ENCODE peak calls at places on chromosomes 1 and 21, in ten cellular contexts. One of them, this sample, is unnamed.

GRCh38 chr21:41961282-41961701 is 7.5 kb upstream of the C2CD2 start:
- DNase-seq in adrenal gland: peak
- DNase-seq in A549: no peak
- DNase-seq in uterus: no peak
- DNase-seq in ovary: no peak
- DNase-seq in body of pancreas: no peak
- DNase-seq in heart left ventricle: no peak
- DNase-seq in IMR-90: peak
- DNase-seq in stomach: no peak
- DNase-seq in esophagus squamous epithelium: no peak
- DNase-seq in this sample: no peak

GRCh38 chr1:2255420-2256369 is 27.6 kb downstream of the SKI start:
- DNase-seq in adrenal gland: peak
- DNase-seq in A549: peak
- DNase-seq in uterus: no peak
- DNase-seq in ovary: no peak
- DNase-seq in body of pancreas: no peak
- DNase-seq in heart left ventricle: no peak
- DNase-seq in IMR-90: peak
- DNase-seq in stomach: no peak
- DNase-seq in esophagus squamous epithelium: no peak
- DNase-seq in this sample: no peak

GRCh38 chr21:45935628-45936027 is 45.9 kb upstream of the COL6A1 start:
- DNase-seq in adrenal gland: no peak
- DNase-seq in A549: no peak
- DNase-seq in uterus: no peak
- DNase-seq in ovary: no peak
- DNase-seq in body of pancreas: no peak
- DNase-seq in heart left ventricle: no peak
- DNase-seq in IMR-90: peak
- DNase-seq in stomach: no peak
- DNase-seq in esophagus squamous epithelium: no peak
- DNase-seq in this sample: no peak

GRCh38 chr1:59703226-59703917 is 111.4 kb upstream of the HOOK1 start:
- DNase-seq in adrenal gland: no peak
- DNase-seq in A549: no peak
- DNase-seq in uterus: peak
- DNase-seq in ovary: no peak
- DNase-seq in body of pancreas: no peak
- DNase-seq in heart left ventricle: no peak
- DNase-seq in IMR-90: no peak
- DNase-seq in stomach: no peak
- DNase-seq in esophagus squamous epithelium: no peak
- DNase-seq in this sample: no peak

GRCh38 chr1:26799479-26800133 is 11.9 kb downstream of the PIGV start:
- DNase-seq in adrenal gland: peak
- DNase-seq in A549: no peak
- DNase-seq in uterus: peak
- DNase-seq in ovary: peak
- DNase-seq in body of pancreas: no peak
- DNase-seq in heart left ventricle: peak
- DNase-seq in IMR-90: peak
- DNase-seq in stomach: no peak
- DNase-seq in esophagus squamous epithelium: no peak
- DNase-seq in this sample: no peak

GRCh38 chr1:213032651-213033050 is 17.0 kb upstream of the ANGEL2 start:
- DNase-seq in adrenal gland: no peak
- DNase-seq in A549: no peak
- DNase-seq in uterus: no peak
- DNase-seq in ovary: no peak
- DNase-seq in body of pancreas: no peak
- DNase-seq in heart left ventricle: no peak
- DNase-seq in IMR-90: no peak
- DNase-seq in stomach: no peak
- DNase-seq in esophagus squamous epithelium: no peak
- DNase-seq in this sample: no peak

GRCh38 chr1:232416026-232416568 is 213.8 kb downstream of the SIPA1L2 start:
- DNase-seq in adrenal gland: no peak
- DNase-seq in A549: no peak
- DNase-seq in uterus: no peak
- DNase-seq in ovary: no peak
- DNase-seq in body of pancreas: no peak
- DNase-seq in heart left ventricle: no peak
- DNase-seq in IMR-90: no peak
- DNase-seq in stomach: no peak
- DNase-seq in esophagus squamous epithelium: no peak
- DNase-seq in this sample: no peak

GRCh38 chr21:42463861-42464515 is 32.0 kb downstream of the RSPH1 start:
- DNase-seq in adrenal gland: peak
- DNase-seq in A549: peak
- DNase-seq in uterus: no peak
- DNase-seq in ovary: no peak
- DNase-seq in body of pancreas: peak
- DNase-seq in heart left ventricle: no peak
- DNase-seq in IMR-90: peak
- DNase-seq in stomach: peak
- DNase-seq in esophagus squamous epithelium: no peak
- DNase-seq in this sample: no peak

GRCh38 chr1:247177755-247178154 is 5.9 kb upstream of the ZNF124 start:
- DNase-seq in adrenal gland: no peak
- DNase-seq in A549: no peak
- DNase-seq in uterus: no peak
- DNase-seq in ovary: no peak
- DNase-seq in body of pancreas: no peak
- DNase-seq in heart left ventricle: no peak
- DNase-seq in IMR-90: no peak
- DNase-seq in stomach: no peak
- DNase-seq in esophagus squamous epithelium: no peak
- DNase-seq in this sample: no peak

GRCh38 chr1:115654125-115654524 is 12.4 kb downstream of the VANGL1 start:
- DNase-seq in adrenal gland: peak
- DNase-seq in A549: no peak
- DNase-seq in uterus: no peak
- DNase-seq in ovary: no peak
- DNase-seq in body of pancreas: no peak
- DNase-seq in heart left ventricle: no peak
- DNase-seq in IMR-90: no peak
- DNase-seq in stomach: no peak
- DNase-seq in esophagus squamous epithelium: no peak
- DNase-seq in this sample: no peak

GRCh38 chr1:173638043-173639021 is 3.2 kb downstream of the TEX50 start:
- DNase-seq in adrenal gland: no peak
- DNase-seq in A549: no peak
- DNase-seq in uterus: no peak
- DNase-seq in ovary: no peak
- DNase-seq in body of pancreas: peak
- DNase-seq in heart left ventricle: no peak
- DNase-seq in IMR-90: no peak
- DNase-seq in stomach: no peak
- DNase-seq in esophagus squamous epithelium: no peak
- DNase-seq in this sample: no peak

GRCh38 chr1:173635116-173635515 is at the start of gene TEX50:
- DNase-seq in adrenal gland: no peak
- DNase-seq in A549: peak
- DNase-seq in uterus: no peak
- DNase-seq in ovary: no peak
- DNase-seq in body of pancreas: no peak
- DNase-seq in heart left ventricle: no peak
- DNase-seq in IMR-90: no peak
- DNase-seq in stomach: no peak
- DNase-seq in esophagus squamous epithelium: no peak
- DNase-seq in this sample: no peak

GRCh38 chr1:173639102-173639501 is 4.0 kb downstream of the TEX50 start:
- DNase-seq in adrenal gland: no peak
- DNase-seq in A549: no peak
- DNase-seq in uterus: no peak
- DNase-seq in ovary: no peak
- DNase-seq in body of pancreas: no peak
- DNase-seq in heart left ventricle: no peak
- DNase-seq in IMR-90: no peak
- DNase-seq in stomach: no peak
- DNase-seq in esophagus squamous epithelium: no peak
- DNase-seq in this sample: no peak
- TF ChIP-seq POLR2A in adrenal gland: no peak
- TF ChIP-seq POLR2A in A549: no peak
- TF ChIP-seq POLR2A in uterus: no peak
- TF ChIP-seq POLR2A in ovary: no peak
- TF ChIP-seq POLR2A in body of pancreas: no peak
- TF ChIP-seq POLR2A in heart left ventricle: no peak
- TF ChIP-seq POLR2A in IMR-90: no peak
- TF ChIP-seq POLR2A in stomach: no peak
- TF ChIP-seq POLR2A in esophagus squamous epithelium: no peak
- TF ChIP-seq POLR2A in this sample: no peak

DNA sequence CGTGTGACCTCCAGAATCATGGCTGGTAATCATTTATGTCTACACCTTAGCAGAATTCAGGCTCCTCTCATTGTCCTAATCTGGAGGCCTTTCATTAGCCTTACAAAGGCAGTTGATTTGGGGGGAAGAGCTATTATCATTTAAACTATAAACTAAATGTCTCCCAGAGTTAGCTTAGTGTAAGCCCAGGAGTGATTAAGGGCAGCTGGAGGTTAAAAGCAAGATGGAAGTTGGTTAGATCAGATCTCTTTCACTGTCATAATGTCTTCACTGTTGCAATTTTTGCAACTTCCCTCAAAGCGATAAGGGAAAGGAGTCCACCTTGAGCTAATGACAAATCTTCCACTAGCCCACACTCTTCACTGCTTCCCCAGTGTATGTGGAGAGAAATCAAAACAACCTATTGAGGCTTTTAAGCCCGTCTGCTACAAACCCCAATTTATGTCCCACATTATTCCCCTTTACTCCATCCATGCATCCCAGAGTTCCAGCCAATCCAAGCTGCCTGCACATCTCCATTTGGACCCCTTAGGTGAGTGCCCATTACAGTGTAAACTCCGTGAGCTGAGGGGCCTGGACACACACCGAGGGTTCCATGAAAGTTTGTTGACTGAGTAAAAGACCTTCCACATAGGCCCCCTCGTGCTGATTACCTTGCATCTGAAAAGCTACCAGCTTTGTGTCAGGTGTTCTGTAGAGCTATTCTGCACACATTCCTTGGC is 61.4 kb upstream of the KLHDC7A start:
- DNase-seq in adrenal gland: no peak
- DNase-seq in A549: no peak
- DNase-seq in uterus: no peak
- DNase-seq in ovary: no peak
- DNase-seq in body of pancreas: no peak
- DNase-seq in heart left ventricle: no peak
- DNase-seq in IMR-90: no peak
- DNase-seq in stomach: no peak
- DNase-seq in esophagus squamous epithelium: no peak
- DNase-seq in this sample: no peak
- H3K4me3 ChIP-seq in adrenal gland: no peak
- H3K4me3 ChIP-seq in A549: no peak
- H3K4me3 ChIP-seq in uterus: no peak
- H3K4me3 ChIP-seq in ovary: no peak
- H3K4me3 ChIP-seq in body of pancreas: no peak
- H3K4me3 ChIP-seq in heart left ventricle: no peak
- H3K4me3 ChIP-seq in IMR-90: no peak
- H3K4me3 ChIP-seq in stomach: no peak
- H3K4me3 ChIP-seq in esophagus squamous epithelium: no peak
- H3K4me3 ChIP-seq in this sample: no peak

GRCh38 chr21:33024278-33025103 is 1.2 kb upstream of the OLIG2 start:
- DNase-seq in adrenal gland: no peak
- DNase-seq in A549: no peak
- DNase-seq in uterus: no peak
- DNase-seq in ovary: no peak
- DNase-seq in body of pancreas: no peak
- DNase-seq in heart left ventricle: no peak
- DNase-seq in IMR-90: no peak
- DNase-seq in stomach: no peak
- DNase-seq in esophagus squamous epithelium: no peak
- DNase-seq in this sample: no peak

GRCh38 chr21:33025106-33025470 is 647 bp upstream of the OLIG2 start:
- DNase-seq in adrenal gland: no peak
- DNase-seq in A549: no peak
- DNase-seq in uterus: no peak
- DNase-seq in ovary: no peak
- DNase-seq in body of pancreas: no peak
- DNase-seq in heart left ventricle: no peak
- DNase-seq in IMR-90: no peak
- DNase-seq in stomach: no peak
- DNase-seq in esophagus squamous epithelium: no peak
- DNase-seq in this sample: peak

GRCh38 chr21:33022828-33023573 is 2.7 kb upstream of the OLIG2 start:
- DNase-seq in adrenal gland: no peak
- DNase-seq in A549: no peak
- DNase-seq in uterus: no peak
- DNase-seq in ovary: no peak
- DNase-seq in body of pancreas: no peak
- DNase-seq in heart left ventricle: no peak
- DNase-seq in IMR-90: no peak
- DNase-seq in stomach: no peak
- DNase-seq in esophagus squamous epithelium: no peak
- DNase-seq in this sample: peak

GRCh38 chr21:33022489-33022827 is 3.3 kb upstream of the OLIG2 start:
- DNase-seq in adrenal gland: peak
- DNase-seq in A549: no peak
- DNase-seq in uterus: no peak
- DNase-seq in ovary: no peak
- DNase-seq in body of pancreas: no peak
- DNase-seq in heart left ventricle: no peak
- DNase-seq in IMR-90: no peak
- DNase-seq in stomach: no peak
- DNase-seq in esophagus squamous epithelium: no peak
- DNase-seq in this sample: peak

GRCh38 chr21:33023574-33024277 is 2.0 kb upstream of the OLIG2 start:
- DNase-seq in adrenal gland: no peak
- DNase-seq in A549: no peak
- DNase-seq in uterus: no peak
- DNase-seq in ovary: no peak
- DNase-seq in body of pancreas: no peak
- DNase-seq in heart left ventricle: no peak
- DNase-seq in IMR-90: no peak
- DNase-seq in stomach: no peak
- DNase-seq in esophagus squamous epithelium: no peak
- DNase-seq in this sample: peak
- TF ChIP-seq CTCF in adrenal gland: no peak
- TF ChIP-seq CTCF in A549: no peak
- TF ChIP-seq CTCF in uterus: no peak
- TF ChIP-seq CTCF in ovary: no peak
- TF ChIP-seq CTCF in body of pancreas: no peak
- TF ChIP-seq CTCF in heart left ventricle: no peak
- TF ChIP-seq CTCF in IMR-90: no peak
- TF ChIP-seq CTCF in stomach: no peak
- TF ChIP-seq CTCF in esophagus squamous epithelium: no peak
- TF ChIP-seq CTCF in this sample: no peak

DNA sequence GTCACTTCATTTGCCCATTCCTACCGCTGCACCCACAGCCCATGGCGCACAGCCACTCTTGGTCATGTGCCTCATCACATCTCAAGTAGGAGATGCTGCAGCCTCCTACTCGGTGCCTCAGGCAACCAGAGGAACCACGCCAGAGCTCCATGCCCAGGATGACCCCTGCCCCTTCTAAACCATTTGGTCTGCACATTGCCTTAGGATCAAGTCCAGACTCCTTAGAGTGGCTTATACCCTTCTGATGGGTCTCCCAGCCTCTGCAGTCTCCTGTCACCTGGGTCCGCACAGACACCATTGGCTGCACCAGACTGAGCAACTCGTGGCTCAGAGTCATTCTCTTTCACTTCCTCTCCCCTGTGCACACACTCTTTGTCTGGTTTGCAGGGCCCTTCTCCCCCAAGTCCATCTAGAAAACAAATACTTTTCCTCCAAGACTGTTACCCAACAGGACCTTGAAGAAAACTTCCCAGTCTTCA is 2.2 kb upstream of the ADORA3 start:
- DNase-seq in adrenal gland: peak
- DNase-seq in A549: no peak
- DNase-seq in uterus: no peak
- DNase-seq in ovary: no peak
- DNase-seq in body of pancreas: no peak
- DNase-seq in heart left ventricle: no peak
- DNase-seq in IMR-90: no peak
- DNase-seq in stomach: no peak
- DNase-seq in esophagus squamous epithelium: no peak
- DNase-seq in this sample: peak
- TF ChIP-seq POLR2A in adrenal gland: no peak
- TF ChIP-seq POLR2A in A549: no peak
- TF ChIP-seq POLR2A in uterus: no peak
- TF ChIP-seq POLR2A in ovary: no peak
- TF ChIP-seq POLR2A in body of pancreas: no peak
- TF ChIP-seq POLR2A in heart left ventricle: no peak
- TF ChIP-seq POLR2A in IMR-90: no peak
- TF ChIP-seq POLR2A in stomach: no peak
- TF ChIP-seq POLR2A in esophagus squamous epithelium: no peak
- TF ChIP-seq POLR2A in this sample: no peak